ENCODE peak calls at places on chromosomes 16 and 17, in six cellular contexts. P is kidney epithelial cell; Y is heart left ventricle; A is effector CD4-positive, alpha-beta T cell; M is ureter; G is GM23248. U is an unnamed sample.
A peak's percentile ranks its signal among the peaks of the same experiment; 100 is the strongest.

GRCh38 chr16:11435576-11435975 is 90.3 kb downstream of the RMI2 start:
- DNase-seq in M (no peak), A (no peak), G (no peak), P (no peak), Y (no peak), U (no peak)

GRCh38 chr17:17364338-17364667 is 61.1 kb downstream of the NT5M start:
- DNase-seq in P (no peak), M (no peak), A (no peak), Y (peak; percentile 57), G (no peak), U (no peak)

GRCh38 chr17:59786536-59787319 is 79.3 kb downstream of the VMP1 start:
- DNase-seq in Y (no peak), G (peak; percentile 99), A (peak; percentile 76), P (peak; percentile 100), M (peak; percentile 84), U (no peak)

GRCh38 chr16:27745348-27745747 is 195.4 kb downstream of the KATNIP start:
- DNase-seq in A (no peak), Y (no peak), M (no peak), P (no peak), G (peak; percentile 11), U (no peak)

GRCh38 chr17:59331929-59332889 is 754 bp downstream of the YPEL2 start:
- DNase-seq in Y (peak; percentile 84), P (no peak), G (peak; percentile 70), A (peak; percentile 21), M (peak; percentile 55), U (peak; percentile 14)

GRCh38 chr16:71426069-71426879 is 15.6 kb downstream of the TLE7 start:
- DNase-seq in A (peak; percentile 60), G (peak; percentile 70), M (no peak), P (peak; percentile 51), Y (no peak), U (no peak)

GRCh38 chr16:14502932-14503741 is 126.9 kb downstream of the PARN start:
- DNase-seq in Y (no peak), A (no peak), M (no peak), P (peak; percentile 70), G (peak; percentile 66), U (no peak)

GRCh38 chr17:19378416-19379293 is at the start of gene MAPK7:
- DNase-seq in M (no peak), P (no peak), A (no peak), Y (no peak), G (peak; percentile 48), U (no peak)

GRCh38 chr16:86925067-86925791 is 346.9 kb downstream of the FOXL1 start:
- DNase-seq in Y (no peak), A (no peak), M (no peak), P (peak; percentile 56), G (peak; percentile 76), U (no peak)

GRCh38 chr17:45410144-45411091 is 22.3 kb downstream of the ARHGAP27 start:
- DNase-seq in P (no peak), M (no peak), A (peak; percentile 43), G (no peak), Y (peak; percentile 73), U (peak; percentile 36)

GRCh38 chr16:61007694-61008093 is 1028.5 kb downstream of the CDH8 start:
- DNase-seq in Y (no peak), P (no peak), A (no peak), G (no peak), M (no peak), U (no peak)

GRCh38 chr16:67279296-67280089 is at the start of gene PLEKHG4:
- DNase-seq in M (peak; percentile 70), A (peak; percentile 69), Y (peak; percentile 89), P (no peak), G (peak; percentile 86), U (peak; percentile 56)

GRCh38 chr16:14196011-14196410 is 124.9 kb downstream of the MRTFB start:
- DNase-seq in A (no peak), P (no peak), Y (no peak), M (no peak), G (no peak), U (no peak)

GRCh38 chr17:17628388-17629008 is 37.0 kb upstream of the PEMT start:
- DNase-seq in M (no peak), A (no peak), Y (no peak), G (peak; percentile 30), P (no peak), U (peak; percentile 18)